ENCODE peak calls at places on chromosomes 16 and 17, in nine cellular contexts. One of them, this sample, is unnamed.

GRCh38 chr17:12731839-12732238 is 57.5 kb upstream of the ARHGAP44 start:
- DNase-seq in heart left ventricle: peak
- DNase-seq in brain microvascular endothelial cell: no peak
- DNase-seq in lung: no peak
- DNase-seq in astrocyte of the spinal cord: no peak
- DNase-seq in A549: no peak
- DNase-seq in thoracic aorta: no peak
- DNase-seq in PC-3: no peak
- DNase-seq in IMR-90: no peak
- DNase-seq in this sample: no peak

GRCh38 chr17:17836818-17837379 is at the start of gene SREBF1:
- DNase-seq in PC-3: peak
- DNase-seq in thoracic aorta: no peak
- DNase-seq in heart left ventricle: peak
- DNase-seq in lung: no peak
- DNase-seq in IMR-90: peak
- DNase-seq in A549: peak
- DNase-seq in astrocyte of the spinal cord: peak
- DNase-seq in brain microvascular endothelial cell: peak
- DNase-seq in this sample: no peak

GRCh38 chr16:1331712-1332617 is 1.5 kb upstream of the BAIAP3 start:
- DNase-seq in heart left ventricle: peak
- DNase-seq in A549: peak
- DNase-seq in PC-3: peak
- DNase-seq in brain microvascular endothelial cell: peak
- DNase-seq in astrocyte of the spinal cord: peak
- DNase-seq in IMR-90: peak
- DNase-seq in thoracic aorta: no peak
- DNase-seq in lung: peak
- DNase-seq in this sample: no peak

GRCh38 chr16:30937692-30938091 is 11.2 kb upstream of the ORAI3 start:
- DNase-seq in lung: no peak
- DNase-seq in PC-3: no peak
- DNase-seq in heart left ventricle: no peak
- DNase-seq in IMR-90: no peak
- DNase-seq in brain microvascular endothelial cell: no peak
- DNase-seq in thoracic aorta: no peak
- DNase-seq in astrocyte of the spinal cord: no peak
- DNase-seq in A549: no peak
- DNase-seq in this sample: no peak

GRCh38 chr16:46428108-46429061 is 192.8 kb downstream of the SHCBP1 start:
- DNase-seq in PC-3: no peak
- DNase-seq in IMR-90: no peak
- DNase-seq in thoracic aorta: no peak
- DNase-seq in heart left ventricle: no peak
- DNase-seq in astrocyte of the spinal cord: no peak
- DNase-seq in A549: no peak
- DNase-seq in lung: no peak
- DNase-seq in brain microvascular endothelial cell: no peak
- DNase-seq in this sample: no peak

GRCh38 chr16:12901597-12902436 is at the start of gene SHISA9:
- DNase-seq in astrocyte of the spinal cord: no peak
- DNase-seq in thoracic aorta: no peak
- DNase-seq in brain microvascular endothelial cell: no peak
- DNase-seq in PC-3: no peak
- DNase-seq in heart left ventricle: no peak
- DNase-seq in A549: no peak
- DNase-seq in lung: no peak
- DNase-seq in IMR-90: no peak
- DNase-seq in this sample: no peak

GRCh38 chr16:11797957-11798299 is 870 bp upstream of the ZC3H7A start:
- DNase-seq in brain microvascular endothelial cell: no peak
- DNase-seq in PC-3: peak
- DNase-seq in IMR-90: no peak
- DNase-seq in thoracic aorta: no peak
- DNase-seq in A549: peak
- DNase-seq in astrocyte of the spinal cord: no peak
- DNase-seq in lung: no peak
- DNase-seq in heart left ventricle: no peak
- DNase-seq in this sample: no peak

GRCh38 chr17:77507116-77507885 is 366.5 kb downstream of the SEC14L1 start:
- DNase-seq in thoracic aorta: no peak
- DNase-seq in lung: no peak
- DNase-seq in A549: no peak
- DNase-seq in brain microvascular endothelial cell: no peak
- DNase-seq in PC-3: no peak
- DNase-seq in heart left ventricle: no peak
- DNase-seq in astrocyte of the spinal cord: peak
- DNase-seq in IMR-90: no peak
- DNase-seq in this sample: no peak

GRCh38 chr17:74042744-74043486 is 160.6 kb upstream of the RPL38 start:
- DNase-seq in A549: peak
- DNase-seq in PC-3: peak
- DNase-seq in IMR-90: peak
- DNase-seq in heart left ventricle: no peak
- DNase-seq in astrocyte of the spinal cord: peak
- DNase-seq in brain microvascular endothelial cell: peak
- DNase-seq in thoracic aorta: peak
- DNase-seq in lung: no peak
- DNase-seq in this sample: peak

GRCh38 chr17:32518856-32519768 is 32.3 kb downstream of the CDK5R1 start:
- DNase-seq in lung: no peak
- DNase-seq in PC-3: peak
- DNase-seq in A549: no peak
- DNase-seq in thoracic aorta: no peak
- DNase-seq in heart left ventricle: peak
- DNase-seq in brain microvascular endothelial cell: no peak
- DNase-seq in IMR-90: no peak
- DNase-seq in astrocyte of the spinal cord: peak
- DNase-seq in this sample: no peak

GRCh38 chr17:71432378-71433315 is 688.2 kb upstream of the SOX9 start:
- DNase-seq in PC-3: peak
- DNase-seq in A549: no peak
- DNase-seq in lung: no peak
- DNase-seq in IMR-90: peak
- DNase-seq in brain microvascular endothelial cell: no peak
- DNase-seq in thoracic aorta: no peak
- DNase-seq in astrocyte of the spinal cord: no peak
- DNase-seq in heart left ventricle: no peak
- DNase-seq in this sample: no peak

GRCh38 chr16:80191928-80192327 is 348.9 kb upstream of the DYNLRB2 start:
- DNase-seq in astrocyte of the spinal cord: no peak
- DNase-seq in IMR-90: no peak
- DNase-seq in PC-3: no peak
- DNase-seq in heart left ventricle: no peak
- DNase-seq in lung: no peak
- DNase-seq in A549: no peak
- DNase-seq in thoracic aorta: no peak
- DNase-seq in brain microvascular endothelial cell: no peak
- DNase-seq in this sample: no peak

GRCh38 chr17:13002761-13003453 is 14.9 kb downstream of the ELAC2 start:
- DNase-seq in brain microvascular endothelial cell: peak
- DNase-seq in PC-3: peak
- DNase-seq in astrocyte of the spinal cord: peak
- DNase-seq in lung: peak
- DNase-seq in heart left ventricle: peak
- DNase-seq in A549: peak
- DNase-seq in IMR-90: peak
- DNase-seq in thoracic aorta: peak
- DNase-seq in this sample: peak

GRCh38 chr16:66549284-66550131 is at the start of gene TK2:
- DNase-seq in lung: peak
- DNase-seq in PC-3: peak
- DNase-seq in A549: peak
- DNase-seq in IMR-90: peak
- DNase-seq in thoracic aorta: no peak
- DNase-seq in astrocyte of the spinal cord: peak
- DNase-seq in heart left ventricle: peak
- DNase-seq in brain microvascular endothelial cell: peak
- DNase-seq in this sample: no peak
- TF ChIP-seq CTCF in lung: no peak
- TF ChIP-seq CTCF in PC-3: peak
- TF ChIP-seq CTCF in A549: peak
- TF ChIP-seq CTCF in IMR-90: peak
- TF ChIP-seq CTCF in thoracic aorta: peak
- TF ChIP-seq CTCF in astrocyte of the spinal cord: no peak
- TF ChIP-seq CTCF in heart left ventricle: peak
- TF ChIP-seq CTCF in brain microvascular endothelial cell: peak
- TF ChIP-seq CTCF in this sample: peak

DNA sequence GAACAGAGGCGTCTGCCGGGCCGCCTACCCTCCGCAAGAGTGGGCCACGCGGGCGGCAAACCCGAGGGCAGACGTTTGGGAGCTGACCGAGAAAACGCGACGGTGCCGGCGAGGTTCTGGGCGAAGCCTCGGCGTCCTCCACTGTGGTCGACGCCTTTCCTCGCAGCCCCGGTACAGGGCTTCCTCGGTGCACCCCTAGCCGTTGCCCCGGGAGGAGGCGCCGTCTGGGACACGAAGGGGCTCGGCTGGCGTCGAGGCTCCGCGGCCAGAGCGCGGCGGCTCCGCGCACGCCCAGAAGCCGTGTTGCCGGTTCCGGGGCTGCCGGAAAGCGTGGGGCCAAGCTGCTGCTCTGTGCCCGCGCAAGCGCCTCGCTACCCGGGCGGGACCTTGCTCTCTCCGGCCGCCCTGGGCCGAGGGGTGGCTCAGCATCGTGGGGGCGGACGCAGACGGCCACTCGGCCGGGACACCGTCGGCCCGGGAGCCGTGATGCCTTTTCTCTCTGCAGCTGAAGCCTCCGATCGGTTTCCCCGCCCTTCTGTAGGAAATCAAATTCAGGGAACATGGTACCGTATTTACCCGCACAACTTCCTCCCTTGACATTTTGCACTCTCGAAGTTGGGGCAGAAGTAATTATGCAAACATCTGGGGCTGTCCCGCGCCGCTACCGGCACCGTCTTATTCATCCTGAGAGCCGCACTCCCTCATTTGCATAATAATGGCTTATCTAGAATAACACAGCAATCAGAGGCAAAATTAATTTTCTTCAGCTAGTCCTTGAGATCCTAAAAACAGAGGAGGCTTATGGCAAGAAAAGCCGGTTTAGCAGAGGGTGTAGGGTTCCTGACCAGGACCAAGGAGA is 7.3 kb upstream of the CBX8 start:
- DNase-seq in heart left ventricle: no peak
- DNase-seq in astrocyte of the spinal cord: no peak
- DNase-seq in A549: no peak
- DNase-seq in PC-3: no peak
- DNase-seq in lung: no peak
- DNase-seq in brain microvascular endothelial cell: no peak
- DNase-seq in thoracic aorta: no peak
- DNase-seq in IMR-90: no peak
- DNase-seq in this sample: no peak
- H3K4me3 ChIP-seq in heart left ventricle: no peak
- H3K4me3 ChIP-seq in astrocyte of the spinal cord: no peak
- H3K4me3 ChIP-seq in A549: no peak
- H3K4me3 ChIP-seq in PC-3: peak
- H3K4me3 ChIP-seq in lung: no peak
- H3K4me3 ChIP-seq in brain microvascular endothelial cell: no peak
- H3K4me3 ChIP-seq in thoracic aorta: no peak
- H3K4me3 ChIP-seq in IMR-90: peak
- H3K4me3 ChIP-seq in this sample: no peak

GRCh38 chr17:64295146-64295545 is 32.1 kb upstream of the TEX2 start:
- DNase-seq in PC-3: no peak
- DNase-seq in heart left ventricle: no peak
- DNase-seq in brain microvascular endothelial cell: no peak
- DNase-seq in A549: no peak
- DNase-seq in IMR-90: no peak
- DNase-seq in thoracic aorta: no peak
- DNase-seq in lung: no peak
- DNase-seq in astrocyte of the spinal cord: no peak
- DNase-seq in this sample: no peak

GRCh38 chr17:64296246-64296645 is 33.2 kb upstream of the TEX2 start:
- DNase-seq in lung: no peak
- DNase-seq in brain microvascular endothelial cell: no peak
- DNase-seq in thoracic aorta: no peak
- DNase-seq in heart left ventricle: no peak
- DNase-seq in PC-3: no peak
- DNase-seq in A549: no peak
- DNase-seq in IMR-90: peak
- DNase-seq in astrocyte of the spinal cord: peak
- DNase-seq in this sample: no peak

GRCh38 chr17:64289652-64290051 is 26.6 kb upstream of the TEX2 start:
- DNase-seq in astrocyte of the spinal cord: no peak
- DNase-seq in brain microvascular endothelial cell: no peak
- DNase-seq in thoracic aorta: no peak
- DNase-seq in lung: no peak
- DNase-seq in heart left ventricle: no peak
- DNase-seq in A549: no peak
- DNase-seq in PC-3: no peak
- DNase-seq in IMR-90: no peak
- DNase-seq in this sample: no peak

GRCh38 chr17:64291268-64291851 is 28.3 kb upstream of the TEX2 start:
- DNase-seq in IMR-90: no peak
- DNase-seq in A549: no peak
- DNase-seq in brain microvascular endothelial cell: no peak
- DNase-seq in astrocyte of the spinal cord: no peak
- DNase-seq in lung: no peak
- DNase-seq in thoracic aorta: no peak
- DNase-seq in PC-3: peak
- DNase-seq in heart left ventricle: no peak
- DNase-seq in this sample: no peak
- TF ChIP-seq CTCF in IMR-90: peak
- TF ChIP-seq CTCF in A549: peak
- TF ChIP-seq CTCF in brain microvascular endothelial cell: peak
- TF ChIP-seq CTCF in astrocyte of the spinal cord: peak
- TF ChIP-seq CTCF in lung: no peak
- TF ChIP-seq CTCF in thoracic aorta: no peak
- TF ChIP-seq CTCF in PC-3: peak
- TF ChIP-seq CTCF in heart left ventricle: peak
- TF ChIP-seq CTCF in this sample: peak

GRCh38 chr17:81434079-81434478 is 38.8 kb downstream of the BAHCC1 start:
- DNase-seq in PC-3: no peak
- DNase-seq in thoracic aorta: no peak
- DNase-seq in IMR-90: no peak
- DNase-seq in heart left ventricle: no peak
- DNase-seq in A549: no peak
- DNase-seq in astrocyte of the spinal cord: no peak
- DNase-seq in brain microvascular endothelial cell: no peak
- DNase-seq in lung: no peak
- DNase-seq in this sample: no peak

GRCh38 chr17:81434681-81435417 is 39.6 kb downstream of the BAHCC1 start:
- DNase-seq in PC-3: no peak
- DNase-seq in thoracic aorta: no peak
- DNase-seq in A549: no peak
- DNase-seq in lung: no peak
- DNase-seq in IMR-90: no peak
- DNase-seq in astrocyte of the spinal cord: no peak
- DNase-seq in heart left ventricle: no peak
- DNase-seq in brain microvascular endothelial cell: no peak
- DNase-seq in this sample: no peak

GRCh38 chr17:81437221-81437651 is 42.0 kb downstream of the BAHCC1 start:
- DNase-seq in thoracic aorta: no peak
- DNase-seq in IMR-90: no peak
- DNase-seq in lung: no peak
- DNase-seq in brain microvascular endothelial cell: no peak
- DNase-seq in PC-3: no peak
- DNase-seq in heart left ventricle: no peak
- DNase-seq in A549: no peak
- DNase-seq in astrocyte of the spinal cord: no peak
- DNase-seq in this sample: no peak

GRCh38 chr17:81436294-81436849 is 41.1 kb downstream of the BAHCC1 start:
- DNase-seq in lung: no peak
- DNase-seq in IMR-90: no peak
- DNase-seq in A549: no peak
- DNase-seq in thoracic aorta: no peak
- DNase-seq in astrocyte of the spinal cord: no peak
- DNase-seq in PC-3: no peak
- DNase-seq in brain microvascular endothelial cell: no peak
- DNase-seq in heart left ventricle: peak
- DNase-seq in this sample: no peak

GRCh38 chr17:81435636-81436293 is 40.5 kb downstream of the BAHCC1 start:
- DNase-seq in A549: no peak
- DNase-seq in brain microvascular endothelial cell: no peak
- DNase-seq in lung: no peak
- DNase-seq in PC-3: no peak
- DNase-seq in thoracic aorta: no peak
- DNase-seq in heart left ventricle: no peak
- DNase-seq in astrocyte of the spinal cord: no peak
- DNase-seq in IMR-90: no peak
- DNase-seq in this sample: no peak
- H3K4me3 ChIP-seq in A549: no peak
- H3K4me3 ChIP-seq in brain microvascular endothelial cell: no peak
- H3K4me3 ChIP-seq in lung: no peak
- H3K4me3 ChIP-seq in PC-3: no peak
- H3K4me3 ChIP-seq in thoracic aorta: no peak
- H3K4me3 ChIP-seq in heart left ventricle: no peak
- H3K4me3 ChIP-seq in astrocyte of the spinal cord: no peak
- H3K4me3 ChIP-seq in IMR-90: no peak
- H3K4me3 ChIP-seq in this sample: no peak